ENCODE peak calls at places on chromosomes 1 and 21, in ten cellular contexts. H is spleen, D is endothelial cell of umbilical vein, U is stomach, L is sigmoid colon, O is GM23338, B is SK-N-SH, V is HCT116, N is breast epithelium, P is vagina. Z is an unnamed sample.

GRCh38 chr1:100927276-100927675 is 31.4 kb downstream of the SLC30A7 start:
- DNase-seq in N (no peak), P (no peak), V (no peak), L (no peak), D (no peak), U (no peak), H (no peak), B (no peak), O (no peak), Z (no peak)

GRCh38 chr1:33302325-33302724 is 18.6 kb downstream of the A3GALT2 start:
- DNase-seq in O (no peak), D (no peak), V (no peak), U (no peak), H (peak; percentile 56), P (no peak), B (no peak), L (peak; percentile 22), N (no peak), Z (no peak)

GRCh38 chr1:231272880-231273279 is 31.9 kb downstream of the GNPAT start:
- DNase-seq in O (no peak), V (no peak), L (no peak), P (no peak), D (peak; percentile 85), B (no peak), H (no peak), N (no peak), U (no peak), Z (peak; percentile 86)

GRCh38 chr21:16590186-16590585 is 860.4 kb downstream of the USP25 start:
- DNase-seq in P (no peak), L (no peak), U (no peak), V (no peak), O (no peak), D (no peak), H (no peak), N (no peak), B (no peak), Z (no peak)

GRCh38 chr1:10283318-10283984 is 73.1 kb downstream of the KIF1B start:
- DNase-seq in U (no peak), D (no peak), O (no peak), B (no peak), L (no peak), V (no peak), H (no peak), N (no peak), P (no peak), Z (no peak)

GRCh38 chr1:11845641-11846335 is 1.8 kb downstream of the NPPA start:
- DNase-seq in V (no peak), L (no peak), N (no peak), U (no peak), B (peak; percentile 57), D (peak; percentile 20), O (peak; percentile 69), P (no peak), H (no peak), Z (no peak)

GRCh38 chr1:55131801-55132200 is 83.4 kb downstream of the USP24 start:
- DNase-seq in P (no peak), D (peak; percentile 35), B (no peak), V (no peak), H (no peak), L (no peak), U (no peak), N (no peak), O (no peak), Z (no peak)

GRCh38 chr1:220734571-220735326 is 13.4 kb upstream of the MTARC2 start:
- DNase-seq in O (no peak), D (peak; percentile 77), B (no peak), H (no peak), L (no peak), N (no peak), V (no peak), P (no peak), U (no peak), Z (no peak)

GRCh38 chr1:226125097-226125630 is 61.4 kb downstream of the ACBD3 start:
- DNase-seq in N (peak; percentile 74), P (no peak), O (peak; percentile 92), L (peak; percentile 89), D (peak; percentile 82), B (peak; percentile 90), H (peak; percentile 96), U (peak; percentile 96), V (peak; percentile 74), Z (peak; percentile 89)

GRCh38 chr1:225746361-225747179 is 31.1 kb upstream of the SRP9 start:
- DNase-seq in P (no peak), L (peak; percentile 85), V (peak; percentile 51), D (peak; percentile 87), O (peak; percentile 83), H (no peak), N (peak; percentile 67), B (no peak), U (peak; percentile 75), Z (peak; percentile 72)

GRCh38 chr1:247294282-247294681 is 37.4 kb downstream of the ZNF496 start:
- DNase-seq in U (no peak), O (no peak), N (no peak), B (no peak), D (no peak), L (no peak), V (no peak), P (no peak), H (no peak), Z (no peak)

GRCh38 chr21:29788752-29789151 is 151.0 kb downstream of the GRIK1 start:
- DNase-seq in P (no peak), N (no peak), D (no peak), B (no peak), U (no peak), V (no peak), H (no peak), O (no peak), L (no peak), Z (no peak)

GRCh38 chr1:202351725-202352124 is 3.2 kb downstream of the PPP1R12B start:
- DNase-seq in N (no peak), V (no peak), D (no peak), B (no peak), U (no peak), O (no peak), L (no peak), P (no peak), H (no peak), Z (no peak)

GRCh38 chr1:201021333-201022177 is 2.0 kb downstream of the KIF21B start:
- DNase-seq in P (no peak), O (no peak), B (no peak), V (no peak), H (peak; percentile 84), L (no peak), U (no peak), N (no peak), D (no peak), Z (peak; percentile 70)

GRCh38 chr1:201020647-201021332 is 2.7 kb downstream of the KIF21B start:
- DNase-seq in D (no peak), L (no peak), V (no peak), O (peak; percentile 84), P (no peak), N (no peak), B (peak; percentile 62), U (no peak), H (peak; percentile 85), Z (no peak)

GRCh38 chr1:201023517-201023902 is at the start of gene KIF21B:
- DNase-seq in V (no peak), O (peak; percentile 96), U (peak; percentile 88), H (peak; percentile 98), D (peak; percentile 75), L (peak; percentile 81), N (peak; percentile 56), P (no peak), B (peak; percentile 97), Z (peak; percentile 97)

GRCh38 chr1:201022824-201023516 is 544 bp downstream of the KIF21B start:
- DNase-seq in H (peak; percentile 92), N (no peak), V (no peak), O (peak; percentile 65), L (no peak), P (no peak), D (no peak), B (peak; percentile 54), U (no peak), Z (peak; percentile 47)

DNA sequence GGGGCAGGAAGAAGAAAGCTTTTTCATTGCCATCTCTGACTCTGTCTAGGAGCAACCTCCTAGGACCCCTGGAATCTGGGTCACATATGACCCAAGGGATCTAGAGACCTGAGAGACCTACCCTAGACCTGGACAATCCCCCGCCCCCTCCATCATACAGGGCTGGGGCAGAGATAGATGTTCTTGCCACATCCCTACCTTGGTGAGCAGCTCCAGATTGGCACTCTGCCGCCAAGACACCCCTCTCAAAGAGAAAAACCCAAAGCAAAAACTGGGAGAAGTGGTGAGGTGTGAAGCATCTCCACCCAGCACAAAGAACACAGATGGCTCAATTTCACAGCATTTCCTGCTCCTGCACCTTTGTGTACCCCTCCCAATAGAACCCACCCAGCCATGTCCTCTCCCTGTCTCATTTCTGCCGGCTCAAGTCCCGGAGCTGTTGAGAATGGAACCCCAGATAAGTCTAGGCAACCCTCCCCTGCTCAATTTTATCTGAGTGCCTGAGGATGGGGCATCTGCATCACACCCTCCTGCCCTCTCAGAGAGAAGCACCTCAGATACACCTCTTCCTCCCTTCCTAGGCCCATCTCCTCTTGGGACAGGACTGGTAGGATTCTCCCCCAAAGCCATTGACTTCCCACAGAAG is 1.2 kb downstream of the KIF21B start:
- DNase-seq in D (no peak), B (no peak), H (no peak), V (no peak), L (no peak), P (no peak), N (no peak), O (no peak), U (no peak), Z (no peak)
- H3K4me3 ChIP-seq in D (no peak overlapping the region), B (no peak overlapping the region), H (peak overlapping the region; percentile 67), V (peak overlapping the region; percentile 58), L (no peak overlapping the region), P (peak overlapping the region; percentile 58), N (peak overlapping the region; percentile 84), O (peak overlapping the region; percentile 82), U (peak overlapping the region; percentile 70), Z (peak overlapping the region; percentile 65)

DNA sequence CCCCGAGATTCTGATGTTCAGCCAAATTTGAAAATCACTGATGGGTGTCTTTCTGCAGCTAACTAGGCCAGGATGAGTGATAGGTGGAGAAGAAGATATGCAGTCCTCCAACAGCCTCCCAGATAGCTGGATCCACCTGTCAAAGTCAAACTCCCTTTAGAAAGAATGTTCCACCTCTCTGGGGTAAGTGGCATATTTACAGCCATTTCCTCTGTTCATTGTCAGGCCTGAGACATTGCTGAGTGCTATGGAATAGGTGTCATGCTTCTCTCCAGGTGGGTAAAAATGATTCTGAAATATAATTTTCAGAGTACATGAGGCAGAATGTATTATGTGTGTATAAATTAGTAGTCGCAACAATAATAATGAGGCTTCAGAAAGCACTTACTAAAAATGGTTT is 316.8 kb downstream of the TTLL7 start:
- DNase-seq in P (no peak), L (no peak), B (no peak), H (no peak), U (no peak), V (no peak), O (no peak), D (no peak), N (no peak), Z (no peak)
- TF ChIP-seq POLR2AphosphoS5 in P (no peak), L (no peak), B (no peak), H (no peak), U (no peak), V (no peak), O (no peak), D (no peak), N (no peak), Z (no peak)

GRCh38 chr21:35408401-35408800 is 359.3 kb upstream of the RUNX1 start:
- DNase-seq in L (no peak), N (no peak), V (no peak), B (no peak), O (no peak), H (no peak), U (no peak), D (no peak), P (no peak), Z (no peak)
- H3K36me3 ChIP-seq in L (no peaks in the 10 kb centered on the region), N (no peaks in the 10 kb centered on the region), V (no peaks in the 10 kb centered on the region), B (no peaks in the 10 kb centered on the region), O (no peaks in the 10 kb centered on the region), H (no peaks in the 10 kb centered on the region), U (no peaks in the 10 kb centered on the region), D (no peaks in the 10 kb centered on the region), P (no peaks in the 10 kb centered on the region), Z (no peaks in the 10 kb centered on the region)

GRCh38 chr21:14591882-14592281 is 45.8 kb upstream of the SAMSN1 start:
- DNase-seq in P (no peak), O (no peak), L (no peak), B (no peak), V (no peak), U (peak; percentile 50), D (peak; percentile 58), H (no peak), N (no peak), Z (no peak)
- H3K4me3 ChIP-seq in P (no peak overlapping the region), O (no peak overlapping the region), L (no peak overlapping the region), B (no peak overlapping the region), V (no peak overlapping the region), U (no peak overlapping the region), D (no peak overlapping the region), H (no peak overlapping the region), N (no peak overlapping the region), Z (no peak overlapping the region)